ENCODE peak calls at places on chromosomes 1 and 21, in seven cellular contexts. E is mesenchymal stem cell, F is neuronal stem cell, U is mesendoderm, B is trophoblast cell, N is H9, S is H1. H is an unnamed sample.

GRCh38 chr1:18947570-18947969 is 8.9 kb downstream of the IFFO2 start:
- DNase-seq in E (no peak), F (no peak), U (no peak), B (no peak), N (no peak), S (no peak), H (no peak)

GRCh38 chr1:60008500-60008899 is 65.1 kb downstream of the C1orf87 start:
- DNase-seq in E (no peak), F (no peak), U (no peak), B (no peak), N (no peak), S (no peak), H (no peak)

GRCh38 chr1:166152977-166153376 is 13.8 kb downstream of the FAM78B start:
- DNase-seq in E (no peak), F (no peak), U (no peak), B (no peak), N (no peak), S (no peak), H (no peak)

GRCh38 chr1:35505911-35506798 is 51.0 kb downstream of the KIAA0319L start:
- DNase-seq in E (peak), F (no peak), U (peak), B (peak), N (no peak), S (no peak), H (peak)

GRCh38 chr1:118961156-118961555 is 27.0 kb downstream of the TBX15 start:
- DNase-seq in E (no peak), F (no peak), U (no peak), B (no peak), N (no peak), S (no peak), H (no peak)

GRCh38 chr1:115074839-115075534 is 14.3 kb downstream of the TSPAN2 start:
- DNase-seq in E (no peak), F (no peak), U (no peak), B (no peak), N (no peak), S (no peak), H (no peak)

GRCh38 chr1:30631700-30632099 is 91.7 kb downstream of the MATN1 start:
- DNase-seq in E (no peak), F (no peak), U (no peak), B (no peak), N (no peak), S (no peak), H (no peak)

GRCh38 chr1:169047074-169047473 is 59.4 kb upstream of the ATP1B1 start:
- DNase-seq in E (no peak), F (no peak), U (no peak), B (no peak), N (no peak), S (no peak), H (no peak)

GRCh38 chr1:60886793-60887331 is 195.5 kb upstream of the NFIA start:
- DNase-seq in E (no peak), F (no peak), U (peak), B (no peak), N (peak), S (peak), H (no peak)

GRCh38 chr1:17186216-17186894 is 18.6 kb upstream of the PADI1 start:
- DNase-seq in E (no peak), F (no peak), U (no peak), B (no peak), N (no peak), S (no peak), H (no peak)

GRCh38 chr1:36224537-36225297 is 474 bp downstream of the THRAP3 start:
- DNase-seq in E (peak), F (peak), U (peak), B (peak), N (peak), S (peak), H (peak)

GRCh38 chr1:31647106-31647505 is 2.4 kb upstream of the PEF1 start:
- DNase-seq in E (peak), F (no peak), U (peak), B (peak), N (no peak), S (no peak), H (peak)

GRCh38 chr1:82399093-82399492 is 598.4 kb downstream of the ADGRL2 start:
- DNase-seq in E (no peak), F (no peak), U (peak), B (no peak), N (no peak), S (no peak), H (peak)

GRCh38 chr1:193625255-193625654 is 438.8 kb upstream of the B3GALT2 start:
- DNase-seq in E (peak), F (no peak), U (no peak), B (no peak), N (no peak), S (no peak), H (no peak)

GRCh38 chr21:37227071-37228002 is 39.8 kb downstream of the VPS26C start:
- DNase-seq in E (no peak), F (no peak), U (no peak), B (no peak), N (no peak), S (peak), H (no peak)

GRCh38 chr1:91622586-91622985 is 121.9 kb downstream of the CDC7 start:
- DNase-seq in E (no peak), F (no peak), U (no peak), B (no peak), N (no peak), S (no peak), H (no peak)

GRCh38 chr1:155166373-155167165 is 6.5 kb downstream of the KRTCAP2 start:
- DNase-seq in E (peak), F (peak), U (peak), B (peak), N (peak), S (peak), H (no peak)

GRCh38 chr1:184982002-184982954 is 8.0 kb upstream of the NIBAN1 start:
- DNase-seq in E (peak), F (peak), U (peak), B (peak), N (peak), S (peak), H (peak)

GRCh38 chr1:109290137-109290536 is 7.2 kb upstream of the PSRC1 start:
- DNase-seq in E (no peak), F (no peak), U (no peak), B (no peak), N (no peak), S (no peak), H (no peak)

GRCh38 chr1:38586993-38587646 is 272.5 kb downstream of the RRAGC start:
- DNase-seq in E (no peak), F (peak), U (peak), B (peak), N (peak), S (peak), H (no peak)

GRCh38 chr1:71089536-71090270 is 8.9 kb upstream of the ZRANB2 start:
- DNase-seq in E (peak), F (no peak), U (no peak), B (peak), N (no peak), S (no peak), H (peak)

GRCh38 chr1:241813768-241814270 is 34.2 kb upstream of the EXO1 start:
- DNase-seq in E (no peak), F (no peak), U (no peak), B (no peak), N (no peak), S (no peak), H (peak)

GRCh38 chr1:200039849-200040479 is 12.5 kb downstream of the NR5A2 start:
- DNase-seq in E (no peak), F (peak), U (peak), B (no peak), N (no peak), S (peak), H (no peak)

GRCh38 chr1:202569393-202570322 is 140.6 kb downstream of the SYT2 start:
- DNase-seq in E (no peak), F (no peak), U (no peak), B (no peak), N (no peak), S (no peak), H (no peak)

GRCh38 chr1:21764615-21765423 is 18.1 kb downstream of the USP48 start:
- DNase-seq in E (peak), F (peak), U (peak), B (no peak), N (no peak), S (no peak), H (peak)

GRCh38 chr1:17098440-17099317 is 20.6 kb downstream of the PADI2 start:
- DNase-seq in E (no peak), F (no peak), U (no peak), B (peak), N (no peak), S (no peak), H (no peak)

GRCh38 chr1:245182028-245182427 is 27.2 kb downstream of the KIF26B start:
- DNase-seq in E (no peak), F (no peak), U (no peak), B (no peak), N (no peak), S (no peak), H (no peak)

GRCh38 chr1:234602334-234603220 is 7.4 kb downstream of the IRF2BP2 start:
- DNase-seq in E (peak), F (no peak), U (no peak), B (peak), N (no peak), S (no peak), H (peak)

GRCh38 chr1:37605806-37606474 is 10.2 kb upstream of the GNL2 start:
- DNase-seq in E (no peak), F (no peak), U (no peak), B (peak), N (no peak), S (no peak), H (no peak)

GRCh38 chr21:28099296-28099695 is 893.4 kb downstream of the LTN1 start:
- DNase-seq in E (peak), F (no peak), U (no peak), B (no peak), N (no peak), S (no peak), H (peak)
- H2BK5ac ChIP-seq in E (no peak), F (no peak), U (no peak), B (no peak), N (no peak), S (no peak), H (peak)

GRCh38 chr1:23843644-23844043 is 18.4 kb upstream of the HMGCL start:
- DNase-seq in E (no peak), F (no peak), U (no peak), B (no peak), N (no peak), S (no peak), H (no peak)
- H2BK5ac ChIP-seq in E (no peak), F (no peak), U (no peak), B (no peak), N (no peak), S (no peak), H (no peak)

GRCh38 chr1:221643404-221644175 is 98.3 kb downstream of the DUSP10 start:
- DNase-seq in E (no peak), F (no peak), U (no peak), B (no peak), N (no peak), S (no peak), H (no peak)

GRCh38 chr1:221648201-221648600 is 93.7 kb downstream of the DUSP10 start:
- DNase-seq in E (no peak), F (no peak), U (no peak), B (no peak), N (no peak), S (no peak), H (no peak)

GRCh38 chr1:221644663-221645258 is 97.1 kb downstream of the DUSP10 start:
- DNase-seq in E (no peak), F (no peak), U (no peak), B (no peak), N (no peak), S (no peak), H (no peak)

DNA sequence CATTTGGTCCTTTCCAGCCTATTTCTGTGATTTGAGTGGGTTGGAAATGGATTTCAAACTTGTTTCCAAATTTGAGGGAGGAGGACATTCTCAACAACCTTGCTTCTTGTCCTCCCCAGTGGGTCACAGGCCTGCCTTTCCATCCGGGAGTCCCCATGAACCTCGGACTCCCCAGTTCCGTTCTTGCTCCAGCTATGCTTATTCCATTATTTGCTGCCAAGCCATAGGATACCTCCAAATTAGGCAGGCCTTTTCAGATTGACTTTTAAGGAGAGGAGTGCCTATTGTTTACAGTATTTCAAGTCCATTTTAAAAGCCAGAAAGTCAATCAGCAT is 97.7 kb downstream of the DUSP10 start:
- DNase-seq in E (no peak), F (no peak), U (no peak), B (no peak), N (no peak), S (no peak), H (no peak)
- H2BK5ac ChIP-seq in E (no peak), F (no peak), U (no peak), B (no peak), N (no peak), S (no peak), H (no peak)

DNA sequence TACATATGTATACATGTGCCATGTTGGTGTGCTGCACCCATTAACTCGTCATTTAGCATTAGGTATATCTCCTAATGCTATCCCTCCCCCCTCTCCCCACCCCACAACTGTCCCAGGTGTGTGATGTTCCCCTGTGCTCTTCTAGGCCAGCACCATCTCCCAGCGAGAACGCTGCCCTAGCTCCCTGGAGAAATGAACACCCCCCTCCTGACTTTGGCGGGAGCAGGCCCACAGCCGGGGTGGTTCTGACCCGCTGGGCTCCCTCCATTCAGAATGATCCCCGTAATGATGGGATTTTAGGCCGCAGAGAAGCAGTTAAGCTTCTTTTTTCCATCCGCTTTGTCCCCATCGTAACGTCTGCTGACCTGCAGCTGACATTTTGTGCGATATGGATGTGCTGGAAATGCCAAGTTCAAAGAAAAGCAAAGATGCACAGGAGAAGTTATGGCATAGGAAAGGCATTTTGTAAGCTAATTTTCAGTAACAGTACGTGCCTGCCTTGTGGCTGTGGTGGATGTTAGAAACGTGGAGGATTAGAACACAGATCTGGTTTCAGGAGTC is 39.3 kb downstream of the ELK4 start:
- DNase-seq in E (no peak), F (no peak), U (no peak), B (no peak), N (no peak), S (peak), H (no peak)
- H2BK5ac ChIP-seq in E (no peak), F (no peak), U (no peak), B (no peak), N (no peak), S (no peak), H (no peak)

H was measured in IMR-90.